ENCODE peak calls at places on chromosomes 6 and 20, in five cellular contexts. R, I, G, U and V are unnamed samples.

GRCh38 chr6:118551063-118551672 is 3.1 kb downstream of the PLN start:
- DNase-seq in G (peak), R (peak), U (no peak), I (peak), V (no peak)

GRCh38 chr20:36162272-36162966 is 7.9 kb downstream of the EPB41L1 start:
- DNase-seq in U (no peak), I (no peak), R (no peak), G (peak), V (no peak)

GRCh38 chr20:3788685-3789155 is 2.2 kb upstream of the CENPB start:
- DNase-seq in U (no peak), G (no peak), R (no peak), I (no peak), V (no peak)

GRCh38 chr6:157599191-157599590 is 218.2 kb downstream of the ZDHHC14 start:
- DNase-seq in U (no peak), G (no peak), R (no peak), I (no peak), V (no peak)

GRCh38 chr6:107585815-107586435 is 96.0 kb downstream of the SOBP start:
- DNase-seq in U (no peak), R (no peak), I (no peak), G (no peak), V (no peak)

GRCh38 chr6:43833223-43833995 is 63.4 kb downstream of the VEGFA start:
- DNase-seq in I (no peak), U (no peak), G (no peak), R (peak), V (no peak)

GRCh38 chr6:139479433-139480222 is 105.2 kb upstream of the CITED2 start:
- DNase-seq in G (no peak), U (no peak), R (no peak), I (no peak), V (no peak)

GRCh38 chr6:132085731-132086130 is 134.6 kb upstream of the CCN2 start:
- DNase-seq in U (no peak), R (no peak), I (no peak), G (no peak), V (no peak)

GRCh38 chr6:152957796-152958195 is 25.0 kb downstream of the FBXO5 start:
- DNase-seq in R (no peak), I (no peak), G (no peak), U (no peak), V (no peak)

GRCh38 chr20:12318043-12318442 is 400.4 kb downstream of the BTBD3 start:
- DNase-seq in I (no peak), G (no peak), U (no peak), R (no peak), V (no peak)

GRCh38 chr20:48945840-48946514 is 24.5 kb downstream of the ARFGEF2 start:
- DNase-seq in U (no peak), I (peak), R (no peak), G (no peak), V (no peak)

GRCh38 chr20:32438331-32438858 is 80.3 kb downstream of the ASXL1 start:
- DNase-seq in U (no peak), R (no peak), I (no peak), G (no peak), V (no peak)

GRCh38 chr20:54203281-54203680 is 4.6 kb upstream of the PFDN4 start:
- DNase-seq in R (no peak), G (no peak), U (no peak), I (no peak), V (no peak)

GRCh38 chr6:158660331-158660730 is 10.5 kb downstream of the SYTL3 start:
- DNase-seq in R (no peak), I (no peak), U (no peak), G (peak), V (peak)

GRCh38 chr6:131023834-131024504 is 39.1 kb downstream of the EPB41L2 start:
- DNase-seq in R (no peak), G (no peak), U (no peak), I (peak), V (no peak)

GRCh38 chr6:43771210-43771857 is 1.3 kb downstream of the VEGFA start:
- DNase-seq in U (no peak), I (no peak), G (peak), R (peak), V (peak)

GRCh38 chr6:124022641-124023040 is 219.0 kb downstream of the NKAIN2 start:
- DNase-seq in I (no peak), R (no peak), U (no peak), G (no peak), V (no peak)

GRCh38 chr20:44021900-44022299 is 107.2 kb downstream of the TOX2 start:
- DNase-seq in R (no peak), G (no peak), U (no peak), I (no peak), V (no peak)

GRCh38 chr20:52804455-52804966 is 167.6 kb upstream of the TSHZ2 start:
- DNase-seq in R (no peak), U (no peak), G (no peak), I (no peak), V (no peak)

GRCh38 chr6:56954389-56955170 is at the start of gene BEND6:
- DNase-seq in I (no peak), U (no peak), R (peak), G (peak), V (peak)

GRCh38 chr20:1391640-1392442 is 1.0 kb downstream of the FKBP1A start:
- DNase-seq in R (no peak), G (peak), U (no peak), I (no peak), V (no peak)

GRCh38 chr6:20028143-20028542 is 184.1 kb downstream of the MBOAT1 start:
- DNase-seq in R (no peak), U (no peak), I (peak), G (no peak), V (no peak)

GRCh38 chr6:683742-684440 is 9.0 kb downstream of the EXOC2 start:
- DNase-seq in U (no peak), I (no peak), G (peak), R (no peak), V (peak)

GRCh38 chr6:52457096-52457495 is 37.0 kb downstream of the EFHC1 start:
- DNase-seq in I (no peak), G (no peak), U (no peak), R (peak), V (no peak)

GRCh38 chr20:50346372-50347347 is 156.0 kb downstream of the CEBPB start:
- DNase-seq in I (no peak), G (no peak), R (no peak), U (no peak), V (no peak)

GRCh38 chr6:112936476-112936875 is 589.3 kb downstream of the RFPL4B start:
- DNase-seq in G (no peak), I (no peak), U (no peak), R (no peak), V (no peak)

GRCh38 chr6:49576618-49577017 is 26.1 kb downstream of the C6orf141 start:
- DNase-seq in U (no peak), I (no peak), R (no peak), G (no peak), V (no peak)

GRCh38 chr6:122730775-122731386 is 48.6 kb upstream of the FABP7 start:
- DNase-seq in R (peak), I (no peak), U (no peak), G (peak), V (no peak)

GRCh38 chr6:166615059-166615770 is 11.8 kb downstream of the RPS6KA2 start:
- DNase-seq in U (no peak), G (no peak), R (no peak), I (no peak), V (no peak)

GRCh38 chr6:136969433-136969832 is 47.3 kb downstream of the SLC35D3 start:
- DNase-seq in U (no peak), I (no peak), R (no peak), G (no peak), V (no peak)

GRCh38 chr6:166614589-166614988 is 12.5 kb downstream of the RPS6KA2 start:
- DNase-seq in R (no peak), G (no peak), I (no peak), U (no peak), V (no peak)

GRCh38 chr20:59808729-59809381 is 124.6 kb downstream of the SYCP2 start:
- DNase-seq in R (no peak), I (no peak), U (no peak), G (no peak), V (peak)

GRCh38 chr6:88298446-88298845 is 132.3 kb upstream of the CNR1 start:
- DNase-seq in I (no peak), U (no peak), G (no peak), R (no peak), V (no peak)

GRCh38 chr6:76418657-76419217 is 346.3 kb upstream of the IMPG1 start:
- DNase-seq in G (no peak), I (no peak), R (no peak), U (no peak), V (no peak)

GRCh38 chr20:61899971-61900370 is 165.7 kb downstream of the TAF4 start:
- DNase-seq in I (no peak), R (no peak), U (no peak), G (no peak), V (no peak)
- TF ChIP-seq SP1 in I (no peak), R (no peak), U (no peak), G (no peak), V (no peak)

GRCh38 chr6:7060769-7061516 is 46.8 kb upstream of the RREB1 start:
- DNase-seq in U (no peak), G (no peak), I (peak), R (no peak), V (no peak)
- TF ChIP-seq POLR2AphosphoS5 in U (no peak), G (no peak), I (no peak), R (no peak), V (no peak)

DNA sequence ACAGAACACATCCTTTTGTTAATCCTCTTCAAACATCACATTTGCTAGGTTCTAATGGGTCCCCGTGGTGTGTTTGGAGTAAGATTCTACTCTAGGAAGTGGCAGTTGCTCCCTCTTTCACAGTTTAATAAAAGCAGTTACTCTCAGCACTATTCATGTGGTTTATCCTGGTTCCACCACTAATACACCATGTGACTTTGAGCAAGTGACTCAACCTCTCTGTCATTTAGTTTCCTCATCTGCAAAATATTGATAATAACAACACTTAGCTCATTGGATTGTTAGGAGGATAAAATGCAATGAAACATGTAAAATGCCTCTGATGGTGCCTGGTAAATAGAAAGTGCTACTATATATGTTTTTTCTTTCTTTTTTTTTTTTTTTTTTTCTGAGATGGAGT is 488.0 kb upstream of the NOX3 start:
- DNase-seq in G (no peak), U (no peak), R (no peak), I (no peak), V (no peak)
- TF ChIP-seq SP1 in G (no peak), U (no peak), R (no peak), I (no peak), V (no peak)

DNA sequence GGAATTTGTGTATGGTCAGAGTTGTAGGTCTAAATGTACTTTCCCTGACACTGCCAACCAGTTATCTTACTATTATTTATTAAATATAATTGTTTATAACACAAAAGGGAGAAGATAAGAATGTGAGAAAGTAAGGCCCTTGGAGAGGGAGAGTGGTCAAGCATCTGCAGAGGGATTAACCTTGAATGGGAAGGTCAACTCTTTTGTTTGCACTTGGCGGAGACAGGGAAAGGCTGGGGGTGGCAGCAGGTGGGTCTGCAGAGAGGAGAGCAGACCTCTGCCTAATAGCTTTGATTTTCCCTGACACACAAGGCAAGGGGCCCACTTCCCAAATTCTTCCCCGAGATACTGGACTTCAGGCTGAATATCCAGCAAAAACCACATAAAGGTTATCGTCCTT is 4.2 kb downstream of the LRP11 start:
- DNase-seq in G (no peak), R (peak), I (no peak), U (no peak), V (no peak)
- TF ChIP-seq POLR2AphosphoS5 in G (no peak), R (no peak), I (no peak), U (no peak), V (no peak)

DNA sequence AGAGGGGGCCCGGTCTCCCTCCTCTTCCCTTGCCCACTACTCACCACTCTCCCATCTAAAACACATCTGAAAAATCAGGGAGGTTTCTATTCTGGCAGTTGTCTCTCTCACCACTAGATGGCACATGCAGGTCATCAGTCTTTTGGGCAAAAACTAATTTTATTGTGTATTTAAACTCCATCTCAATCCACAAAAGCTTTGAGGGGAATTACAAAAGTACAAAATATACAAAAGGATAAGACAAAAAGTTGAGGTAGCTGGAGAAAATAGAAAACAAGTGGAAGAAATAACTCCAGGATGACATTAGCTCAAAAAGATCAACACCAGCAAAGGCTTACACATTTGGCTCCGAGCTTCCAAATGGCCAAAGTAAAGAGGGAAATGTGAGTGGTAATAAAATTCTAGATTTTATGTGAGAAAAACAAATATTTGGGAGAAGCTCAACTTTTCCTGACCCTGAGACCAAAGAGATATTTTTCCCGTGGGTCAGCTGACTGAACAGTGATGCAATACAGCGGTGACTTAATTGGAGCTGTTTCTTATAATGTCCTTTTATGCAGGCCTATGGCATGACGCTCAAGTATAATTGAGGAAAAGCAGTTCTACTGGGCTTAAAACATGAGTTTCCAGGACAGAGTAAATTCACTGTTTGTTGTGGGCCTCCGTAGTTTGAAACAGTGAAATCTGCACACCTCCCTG is 79.8 kb upstream of the CHD6 start:
- DNase-seq in R (peak), G (peak), U (no peak), I (no peak), V (no peak)
- TF ChIP-seq SP1 in R (no peak), G (no peak), U (no peak), I (no peak), V (no peak)

GRCh38 chr6:68632620-68633195 is 2.4 kb upstream of the ADGRB3 start:
- DNase-seq in G (no peak), I (no peak), R (no peak), U (no peak), V (no peak)

GRCh38 chr6:68633654-68634502 is 1.2 kb upstream of the ADGRB3 start:
- DNase-seq in R (no peak), I (no peak), G (no peak), U (no peak), V (no peak)

GRCh38 chr6:68635412-68635705 is 277 bp downstream of the ADGRB3 start:
- DNase-seq in I (no peak), R (no peak), U (no peak), G (no peak), V (no peak)

GRCh38 chr6:68635706-68636513 is 828 bp downstream of the ADGRB3 start:
- DNase-seq in G (peak), I (no peak), R (no peak), U (no peak), V (no peak)

DNA sequence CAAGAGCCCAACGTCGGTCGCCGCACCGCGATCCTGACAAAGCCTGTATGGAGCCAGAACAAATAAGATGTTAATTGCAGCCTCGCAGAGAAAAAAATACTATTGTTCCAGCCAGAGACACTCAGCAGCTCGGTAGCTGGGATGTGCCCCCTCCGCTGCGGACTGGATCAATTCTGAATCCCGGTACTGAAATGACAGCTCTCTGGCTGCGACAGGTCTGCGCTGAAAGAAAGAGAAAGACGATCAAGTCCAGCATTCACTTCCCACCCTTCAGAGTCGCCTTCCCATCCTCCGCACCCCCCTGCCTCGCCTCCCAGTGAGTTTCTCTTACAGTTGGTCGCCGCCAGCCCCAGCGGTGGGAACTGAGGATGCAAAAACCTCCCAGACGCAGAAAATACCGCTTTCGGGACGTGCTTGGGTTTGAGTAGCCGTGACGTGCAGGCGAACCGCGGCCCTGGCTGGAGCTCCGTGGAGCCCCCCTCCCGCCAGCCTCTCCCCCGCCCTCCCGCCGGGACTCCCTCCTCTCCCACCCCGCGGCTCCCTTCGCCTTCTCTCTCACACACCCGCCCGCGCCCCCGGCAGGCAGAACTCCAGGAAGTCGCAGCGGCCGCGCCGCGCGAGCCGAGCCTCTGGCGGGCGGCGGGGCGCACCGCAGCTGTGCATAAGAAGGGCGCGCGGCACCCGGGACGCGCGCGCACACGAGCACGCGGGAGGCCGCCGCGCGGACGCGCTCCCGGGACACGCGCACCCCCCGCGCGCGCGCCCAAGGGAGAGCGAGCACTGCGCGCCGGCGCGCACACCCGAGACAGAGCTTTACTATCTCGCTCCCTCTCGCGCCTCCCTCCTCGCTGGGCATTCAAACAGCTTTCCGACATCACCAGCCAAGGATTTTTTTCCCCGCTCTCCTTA is at the start of gene ADGRB3:
- DNase-seq in U (no peak), G (peak), I (no peak), R (peak), V (peak)
- TF ChIP-seq POLR2AphosphoS5 in U (no peak), G (peak), I (no peak), R (no peak), V (no peak)